ENCODE peak calls at places on chromosome 9, in six cellular contexts. P is PC-9, Y is psoas muscle, N is left ventricle myocardium inferior, B is right atrium auricular region, E is uterus. T is an unnamed sample.

GRCh38 chr9:21688108-21689102 is 114.0 kb upstream of the MTAP start:
- DNase-seq in N (no peak), E (no peak), B (no peak), Y (peak), P (peak), T (peak)

GRCh38 chr9:137000177-137000930 is 4.0 kb upstream of the CLIC3 start:
- DNase-seq in E (no peak), P (no peak), Y (no peak), B (no peak), N (no peak), T (no peak)

GRCh38 chr9:79655571-79655970 is 83.8 kb downstream of the TLE4 start:
- DNase-seq in P (no peak), Y (no peak), N (no peak), B (no peak), E (no peak), T (no peak)

GRCh38 chr9:121743441-121744001 is 92.1 kb downstream of the DAB2IP start:
- DNase-seq in N (peak), Y (peak), E (peak), P (peak), B (peak), T (peak)

GRCh38 chr9:91332476-91333231 is 29.1 kb downstream of the AUH start:
- DNase-seq in B (no peak), P (no peak), N (no peak), Y (no peak), E (no peak), T (no peak)

GRCh38 chr9:91192379-91192775 is 169.3 kb downstream of the AUH start:
- DNase-seq in B (peak), N (no peak), P (no peak), Y (peak), E (peak), T (no peak)

GRCh38 chr9:20570756-20571155 is 51.5 kb downstream of the MLLT3 start:
- DNase-seq in B (no peak), N (no peak), P (peak), Y (no peak), E (no peak), T (peak)

GRCh38 chr9:135296783-135297715 is 182.5 kb upstream of the PPP1R26 start:
- DNase-seq in P (no peak), B (no peak), E (no peak), N (no peak), Y (no peak), T (no peak)

GRCh38 chr9:91659529-91660294 is 236.1 kb upstream of the NFIL3 start:
- DNase-seq in P (no peak), E (no peak), Y (no peak), B (peak), N (no peak), T (peak)

GRCh38 chr9:122827759-122828090 is 663 bp downstream of the PDCL start:
- DNase-seq in E (no peak), Y (no peak), P (no peak), N (no peak), B (no peak), T (peak)

GRCh38 chr9:115913666-115914065 is 239.9 kb upstream of the PAPPA start:
- DNase-seq in Y (no peak), P (no peak), B (no peak), E (no peak), N (no peak), T (no peak)

GRCh38 chr9:114504341-114505186 is 709 bp downstream of the WHRN start:
- DNase-seq in E (peak), B (no peak), N (peak), Y (peak), P (no peak), T (peak)

GRCh38 chr9:37787059-37787458 is 2.2 kb upstream of the EXOSC3 start:
- DNase-seq in Y (no peak), E (no peak), N (no peak), P (no peak), B (no peak), T (no peak)

GRCh38 chr9:129590466-129590865 is 30.4 kb downstream of the C9orf50 start:
- DNase-seq in E (no peak), Y (no peak), N (no peak), P (no peak), B (no peak), T (no peak)

GRCh38 chr9:75552941-75553340 is 337.5 kb upstream of the PCSK5 start:
- DNase-seq in P (no peak), B (no peak), Y (no peak), E (no peak), N (no peak), T (no peak)

GRCh38 chr9:116112236-116112635 is 41.4 kb upstream of the PAPPA start:
- DNase-seq in Y (no peak), N (no peak), P (no peak), B (no peak), E (no peak), T (peak)

GRCh38 chr9:116337015-116337414 is 183.4 kb downstream of the PAPPA start:
- DNase-seq in Y (no peak), P (no peak), B (no peak), N (no peak), E (no peak), T (no peak)

GRCh38 chr9:82188817-82189216 is 200.2 kb downstream of the SPATA31D1 start:
- DNase-seq in P (no peak), E (no peak), B (no peak), N (no peak), Y (no peak), T (no peak)

GRCh38 chr9:132525308-132525707 is 57.1 kb upstream of the BARHL1 start:
- DNase-seq in Y (no peak), N (no peak), P (no peak), E (no peak), B (no peak), T (no peak)

GRCh38 chr9:27990524-27990923 is 417.2 kb upstream of the C9orf72 start:
- DNase-seq in B (no peak), N (no peak), E (no peak), P (no peak), Y (no peak), T (no peak)

GRCh38 chr9:3434594-3434993 is 91.2 kb downstream of the RFX3 start:
- DNase-seq in E (no peak), P (no peak), B (no peak), N (no peak), Y (no peak), T (no peak)

GRCh38 chr9:36470891-36471290 is 70.8 kb upstream of the RNF38 start:
- DNase-seq in P (no peak), Y (peak), E (peak), N (peak), B (no peak), T (peak)

GRCh38 chr9:114117614-114117995 is 18.5 kb upstream of the KIF12 start:
- DNase-seq in E (no peak), B (no peak), Y (no peak), P (no peak), N (no peak), T (no peak)

GRCh38 chr9:6788175-6789016 is 30.6 kb downstream of the KDM4C start:
- DNase-seq in P (no peak), N (no peak), Y (no peak), E (no peak), B (no peak), T (peak)

GRCh38 chr9:124357591-124358361 is 57.5 kb downstream of the PSMB7 start:
- DNase-seq in E (no peak), N (no peak), P (no peak), B (no peak), Y (no peak), T (no peak)

GRCh38 chr9:13967493-13967892 is 346.4 kb downstream of the NFIB start:
- DNase-seq in B (no peak), E (no peak), N (no peak), Y (no peak), P (no peak), T (no peak)

GRCh38 chr9:14433841-14434511 is 120.0 kb upstream of the NFIB start:
- DNase-seq in E (peak), Y (no peak), N (no peak), P (peak), B (no peak), T (peak)

GRCh38 chr9:13480688-13481087 is 201.2 kb upstream of the MPDZ start:
- DNase-seq in E (no peak), P (no peak), Y (no peak), B (no peak), N (no peak), T (no peak)

GRCh38 chr9:133126697-133127339 is 5.8 kb upstream of the RALGDS start:
- DNase-seq in Y (peak), N (no peak), P (no peak), E (no peak), B (no peak), T (no peak)

GRCh38 chr9:129415954-129416651 is 204.8 kb downstream of the C9orf50 start:
- DNase-seq in B (no peak), E (no peak), P (no peak), N (no peak), Y (peak), T (no peak)

GRCh38 chr9:76200730-76201129 is 193.5 kb downstream of the RFK start:
- DNase-seq in P (no peak), E (no peak), N (no peak), B (no peak), Y (no peak), T (no peak)

GRCh38 chr9:37916471-37917314 is 12.8 kb upstream of the SLC25A51 start:
- DNase-seq in E (no peak), B (no peak), N (no peak), P (no peak), Y (no peak), T (no peak)

GRCh38 chr9:7592321-7593319 is 207.0 kb downstream of the DMAC1 start:
- DNase-seq in B (no peak), P (no peak), N (no peak), Y (no peak), E (no peak), T (no peak)

GRCh38 chr9:4832786-4833579 is 40.2 kb downstream of the RCL1 start:
- DNase-seq in Y (no peak), E (no peak), B (no peak), P (peak), N (no peak), T (peak)

GRCh38 chr9:128912270-128912853 is 8.4 kb upstream of the PHYHD1 start:
- DNase-seq in E (no peak), P (peak), B (no peak), Y (no peak), N (no peak), T (peak)

GRCh38 chr9:122179054-122179689 is 19.5 kb downstream of the MORN5 start:
- DNase-seq in P (no peak), B (no peak), Y (no peak), E (no peak), N (no peak), T (no peak)

DNA sequence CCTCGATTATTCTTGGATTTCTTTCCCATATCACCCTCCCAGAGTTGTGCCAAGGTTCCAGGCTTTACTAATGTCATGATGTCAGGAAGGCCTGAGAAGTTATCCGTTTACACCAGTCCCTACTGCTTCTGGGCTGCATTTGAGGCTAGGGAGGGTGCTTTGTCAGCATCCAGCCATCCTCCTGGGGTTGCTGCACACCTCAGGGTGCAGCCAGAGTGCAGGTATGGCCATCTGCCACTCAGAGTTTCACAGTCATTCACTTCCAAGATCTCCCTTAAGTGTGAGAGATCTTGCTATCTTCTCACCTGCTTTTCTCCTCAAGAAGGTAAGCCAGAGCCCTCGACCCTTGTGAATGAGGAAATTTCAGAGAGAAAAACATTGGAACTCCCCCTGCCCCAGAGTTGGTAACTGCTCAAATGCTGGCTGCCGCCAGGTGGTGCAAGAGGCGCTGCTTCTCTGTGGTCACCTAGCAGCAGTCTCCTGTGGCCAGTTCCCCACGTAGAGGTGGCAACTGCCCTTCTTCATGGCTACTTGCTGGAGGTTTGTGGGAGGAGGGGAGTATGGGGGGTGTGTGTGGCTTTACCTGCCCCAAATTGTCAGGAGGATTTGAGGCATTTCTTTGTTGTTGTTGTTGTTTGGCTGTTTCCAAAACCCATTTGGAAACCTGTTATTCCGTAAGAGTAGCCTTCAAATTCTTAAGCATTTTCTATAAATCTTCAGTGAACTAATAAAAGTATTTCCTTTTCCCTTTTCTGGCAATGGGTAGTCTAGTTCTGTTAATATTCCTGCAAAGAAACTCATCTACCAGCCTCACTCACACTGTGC is 259.6 kb upstream of the DMRT1 start:
- DNase-seq in N (no peak), P (no peak), E (no peak), B (no peak), Y (no peak), T (no peak)
- TF ChIP-seq CTCF in N (no peak), P (peak), E (no peak), B (no peak), Y (no peak), T (no peak)

GRCh38 chr9:131473198-131473885 is 29.4 kb upstream of the POMT1 start:
- DNase-seq in Y (peak), N (no peak), E (no peak), P (no peak), B (no peak), T (no peak)
- H3K27ac ChIP-seq in Y (no peak), N (no peak), E (no peak), P (no peak), B (no peak), T (peak)

GRCh38 chr9:92728831-92729734 is 35.5 kb downstream of the BICD2 start:
- DNase-seq in N (no peak), B (peak), Y (peak), P (no peak), E (no peak), T (no peak)
- TF ChIP-seq CTCF in N (peak), B (no peak), Y (peak), P (no peak), E (no peak), T (no peak)

GRCh38 chr9:26321935-26322334 is 570.7 kb downstream of the CAAP1 start:
- DNase-seq in Y (no peak), B (no peak), P (no peak), E (no peak), N (no peak), T (no peak)
- H3K27ac ChIP-seq in Y (no peak), B (no peak), P (no peak), E (no peak), N (no peak), T (no peak)

DNA sequence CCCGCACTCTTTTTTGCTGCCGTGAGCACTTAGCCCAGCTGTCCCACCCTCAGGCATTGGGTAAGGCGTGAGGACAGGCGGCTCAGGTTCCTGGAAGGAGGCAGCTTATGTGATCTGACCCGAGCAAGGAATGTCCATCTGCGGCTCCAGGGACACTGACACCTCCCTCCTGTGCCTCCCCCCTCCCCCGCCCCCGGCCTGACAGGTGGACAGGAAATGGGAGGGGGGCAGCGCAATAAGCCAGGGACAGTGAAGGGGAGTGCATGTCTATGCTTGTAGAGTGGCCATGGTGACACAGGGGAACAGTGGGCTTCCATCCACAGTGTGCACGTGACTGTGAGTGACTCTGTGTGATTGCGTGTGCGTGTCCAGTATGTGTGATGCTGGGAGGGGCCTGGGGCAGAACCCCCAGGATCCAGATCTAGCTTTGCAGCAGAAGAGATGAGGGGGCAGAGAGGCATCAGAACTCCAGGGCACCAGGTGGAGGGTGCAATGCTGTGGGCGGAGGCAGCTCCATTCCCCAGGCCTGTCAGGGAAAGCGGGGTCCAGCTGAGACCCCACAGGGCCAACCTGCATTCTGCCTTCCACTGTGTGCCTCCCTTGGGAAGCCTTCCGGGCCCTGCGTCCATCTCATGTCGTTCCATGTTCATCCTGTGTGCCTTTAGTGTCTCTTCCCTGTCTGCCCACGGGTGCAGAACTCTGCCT is 30.5 kb downstream of the CNTFR start:
- DNase-seq in Y (peak), B (no peak), E (no peak), N (no peak), P (no peak), T (peak)
- TF ChIP-seq CTCF in Y (no peak), B (no peak), E (no peak), N (no peak), P (no peak), T (no peak)

GRCh38 chr9:70481471-70481870 is 67.0 kb upstream of the KLF9 start:
- DNase-seq in Y (no peak), B (no peak), P (no peak), N (no peak), E (no peak), T (no peak)
- H3K27ac ChIP-seq in Y (peak), B (peak), P (no peak), N (peak), E (peak), T (no peak)

DNA sequence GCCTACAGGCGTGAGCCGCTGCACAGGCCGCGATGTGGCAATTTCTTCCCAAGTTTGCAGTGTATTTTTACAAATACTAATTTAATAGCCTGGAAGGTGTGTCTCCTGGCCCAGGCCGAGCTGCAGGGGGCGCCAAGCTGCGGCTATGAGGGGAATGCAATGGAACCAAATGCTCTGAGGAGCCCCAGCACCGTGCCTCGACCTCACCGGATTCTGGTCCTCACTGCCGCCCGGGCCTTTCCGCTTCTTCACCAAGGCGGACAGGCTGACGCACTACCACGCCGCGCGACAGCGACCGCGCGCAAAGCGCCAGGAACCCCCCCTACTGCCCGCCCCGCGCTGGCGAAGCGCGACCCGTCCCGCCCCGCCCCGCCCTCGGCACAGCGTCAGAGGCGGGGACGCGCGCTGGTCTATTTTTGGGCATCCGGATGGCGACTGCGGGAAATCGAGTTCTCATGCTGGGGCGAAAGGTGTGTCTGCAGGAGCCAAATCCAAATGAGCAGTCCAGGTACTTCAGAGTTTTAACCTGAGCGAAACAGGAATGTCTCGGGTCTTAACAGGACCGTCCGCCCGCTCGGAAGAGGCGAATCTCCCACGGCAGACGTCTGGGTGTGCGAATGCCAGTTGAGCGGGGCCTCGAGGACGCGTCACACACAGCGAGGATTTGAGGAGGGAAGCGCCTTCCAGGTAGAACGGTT is 31.7 kb upstream of the PRXL2C start:
- DNase-seq in E (peak), N (peak), Y (peak), B (peak), P (peak), T (peak)
- TF ChIP-seq CTCF in E (peak), N (peak), Y (peak), B (peak), P (peak), T (peak)

GRCh38 chr9:88874391-88874790 is 116.9 kb upstream of the S1PR3 start:
- DNase-seq in B (no peak), N (no peak), Y (no peak), P (no peak), E (no peak), T (no peak)
- H3K27ac ChIP-seq in B (no peak), N (peak), Y (no peak), P (no peak), E (no peak), T (no peak)